ENCODE peak calls at places on chromosome 14, in ten cellular contexts. One of them, this sample, is unnamed.

GRCh38 chr14:68979021-68979721 is at the start of gene ACTN1:
- DNase-seq in endothelial cell: peak
- DNase-seq in activated CD4-positive, alpha-beta T cell treated with anti-CD3 and anti-CD28 coated beads, Interleukin-2, amount 50 U/mL, for 24 hours: peak
- DNase-seq in breast epithelium: peak
- DNase-seq in NCI-H1092: peak
- DNase-seq in T-helper 2 cell: peak
- DNase-seq in SK-MEL-5: peak
- DNase-seq in neural crest cell: peak
- DNase-seq in heart right ventricle: peak
- DNase-seq in A172: peak
- DNase-seq in this sample: peak

GRCh38 chr14:68379510-68380303 is 413.2 kb downstream of the ZFP36L1 start:
- DNase-seq in endothelial cell: no peak
- DNase-seq in activated CD4-positive, alpha-beta T cell treated with anti-CD3 and anti-CD28 coated beads, Interleukin-2, amount 50 U/mL, for 24 hours: no peak
- DNase-seq in breast epithelium: no peak
- DNase-seq in NCI-H1092: peak
- DNase-seq in T-helper 2 cell: no peak
- DNase-seq in SK-MEL-5: no peak
- DNase-seq in neural crest cell: no peak
- DNase-seq in heart right ventricle: no peak
- DNase-seq in A172: peak
- DNase-seq in this sample: no peak

GRCh38 chr14:21476526-21476924 is 234 bp downstream of the RAB2B start:
- DNase-seq in endothelial cell: peak
- DNase-seq in activated CD4-positive, alpha-beta T cell treated with anti-CD3 and anti-CD28 coated beads, Interleukin-2, amount 50 U/mL, for 24 hours: no peak
- DNase-seq in breast epithelium: peak
- DNase-seq in NCI-H1092: peak
- DNase-seq in T-helper 2 cell: no peak
- DNase-seq in SK-MEL-5: peak
- DNase-seq in neural crest cell: no peak
- DNase-seq in heart right ventricle: no peak
- DNase-seq in A172: no peak
- DNase-seq in this sample: no peak

GRCh38 chr14:66045572-66046021 is 440.6 kb upstream of the CCDC196 start:
- DNase-seq in endothelial cell: peak
- DNase-seq in activated CD4-positive, alpha-beta T cell treated with anti-CD3 and anti-CD28 coated beads, Interleukin-2, amount 50 U/mL, for 24 hours: no peak
- DNase-seq in breast epithelium: no peak
- DNase-seq in NCI-H1092: no peak
- DNase-seq in T-helper 2 cell: no peak
- DNase-seq in SK-MEL-5: no peak
- DNase-seq in neural crest cell: no peak
- DNase-seq in heart right ventricle: peak
- DNase-seq in A172: no peak
- DNase-seq in this sample: no peak

GRCh38 chr14:30648471-30648870 is 26.4 kb downstream of the SCFD1 start:
- DNase-seq in endothelial cell: no peak
- DNase-seq in activated CD4-positive, alpha-beta T cell treated with anti-CD3 and anti-CD28 coated beads, Interleukin-2, amount 50 U/mL, for 24 hours: no peak
- DNase-seq in breast epithelium: no peak
- DNase-seq in NCI-H1092: no peak
- DNase-seq in T-helper 2 cell: no peak
- DNase-seq in SK-MEL-5: no peak
- DNase-seq in neural crest cell: no peak
- DNase-seq in heart right ventricle: no peak
- DNase-seq in A172: no peak
- DNase-seq in this sample: no peak

GRCh38 chr14:102020058-102020971 is 55.9 kb downstream of the DYNC1H1 start:
- DNase-seq in endothelial cell: no peak
- DNase-seq in activated CD4-positive, alpha-beta T cell treated with anti-CD3 and anti-CD28 coated beads, Interleukin-2, amount 50 U/mL, for 24 hours: peak
- DNase-seq in breast epithelium: no peak
- DNase-seq in NCI-H1092: no peak
- DNase-seq in T-helper 2 cell: peak
- DNase-seq in SK-MEL-5: no peak
- DNase-seq in neural crest cell: no peak
- DNase-seq in heart right ventricle: no peak
- DNase-seq in A172: peak
- DNase-seq in this sample: no peak

GRCh38 chr14:68627050-68627867 is 165.6 kb downstream of the ZFP36L1 start:
- DNase-seq in endothelial cell: no peak
- DNase-seq in activated CD4-positive, alpha-beta T cell treated with anti-CD3 and anti-CD28 coated beads, Interleukin-2, amount 50 U/mL, for 24 hours: no peak
- DNase-seq in breast epithelium: no peak
- DNase-seq in NCI-H1092: no peak
- DNase-seq in T-helper 2 cell: no peak
- DNase-seq in SK-MEL-5: no peak
- DNase-seq in neural crest cell: no peak
- DNase-seq in heart right ventricle: peak
- DNase-seq in A172: no peak
- DNase-seq in this sample: no peak

GRCh38 chr14:73253323-73253610 is 16.0 kb downstream of the PAPLN start:
- DNase-seq in endothelial cell: no peak
- DNase-seq in activated CD4-positive, alpha-beta T cell treated with anti-CD3 and anti-CD28 coated beads, Interleukin-2, amount 50 U/mL, for 24 hours: no peak
- DNase-seq in breast epithelium: no peak
- DNase-seq in NCI-H1092: no peak
- DNase-seq in T-helper 2 cell: no peak
- DNase-seq in SK-MEL-5: no peak
- DNase-seq in neural crest cell: no peak
- DNase-seq in heart right ventricle: no peak
- DNase-seq in A172: no peak
- DNase-seq in this sample: no peak

GRCh38 chr14:68897559-68898160 is 81.4 kb downstream of the ACTN1 start:
- DNase-seq in endothelial cell: no peak
- DNase-seq in activated CD4-positive, alpha-beta T cell treated with anti-CD3 and anti-CD28 coated beads, Interleukin-2, amount 50 U/mL, for 24 hours: no peak
- DNase-seq in breast epithelium: no peak
- DNase-seq in NCI-H1092: no peak
- DNase-seq in T-helper 2 cell: no peak
- DNase-seq in SK-MEL-5: no peak
- DNase-seq in neural crest cell: no peak
- DNase-seq in heart right ventricle: no peak
- DNase-seq in A172: no peak
- DNase-seq in this sample: no peak

This sample was measured in foreskin melanocyte.